ENCODE peak calls at places on chromosomes 6 and 20, in five cellular contexts. T is neural progenitor cell, Y is PC-3, W is endodermal cell, N is ovary. M is an unnamed sample.

GRCh38 chr20:13041574-13042457 is 33.0 kb downstream of the SPTLC3 start:
- DNase-seq in N (no peak), W (no peak), T (no peak), Y (peak; percentile 22), M (no peak)

GRCh38 chr6:81634155-81634880 is 118.2 kb downstream of the TENT5A start:
- DNase-seq in W (no peak), Y (no peak), N (no peak), T (no peak), M (no peak)

GRCh38 chr6:162907876-162908481 is 180.2 kb downstream of the PACRG start:
- DNase-seq in Y (peak; percentile 65), T (peak; percentile 33), N (no peak), W (no peak), M (no peak)

GRCh38 chr6:10589429-10589727 is 68.2 kb downstream of the GCNT2 start:
- DNase-seq in N (no peak), T (no peak), W (no peak), Y (no peak), M (no peak)

GRCh38 chr6:155247618-155248017 is 16.2 kb upstream of the CLDN20 start:
- DNase-seq in T (no peak), N (no peak), Y (no peak), W (peak; percentile 63), M (no peak)

GRCh38 chr6:37514840-37515239 is 15.1 kb upstream of the CCDC167 start:
- DNase-seq in N (no peak), W (no peak), T (no peak), Y (no peak), M (no peak)

GRCh38 chr20:910840-911770 is 5.0 kb downstream of the ANGPT4 start:
- DNase-seq in Y (no peak), W (no peak), T (no peak), N (peak; percentile 62), M (no peak)

GRCh38 chr6:145508107-145508506 is 227.2 kb downstream of the EPM2A start:
- DNase-seq in T (no peak), Y (peak; percentile 29), N (no peak), W (peak; percentile 66), M (no peak)

GRCh38 chr6:49269190-49269589 is 193.9 kb downstream of the MMUT start:
- DNase-seq in Y (peak; percentile 72), N (no peak), T (no peak), W (no peak), M (no peak)

GRCh38 chr6:2509746-2510145 is 241.0 kb downstream of the MYLK4 start:
- DNase-seq in N (no peak), W (no peak), Y (no peak), T (no peak), M (peak; percentile 54)

GRCh38 chr6:68317366-68317765 is 317.7 kb upstream of the ADGRB3 start:
- DNase-seq in T (no peak), N (no peak), Y (peak; percentile 69), W (no peak), M (no peak)

GRCh38 chr20:52411611-52412010 is 220.0 kb upstream of the ZFP64 start:
- DNase-seq in N (no peak), T (no peak), W (no peak), Y (no peak), M (no peak)

GRCh38 chr6:116412270-116412669 is 41.5 kb downstream of the DSE start:
- DNase-seq in Y (no peak), W (no peak), N (no peak), T (no peak), M (no peak)

GRCh38 chr6:11207199-11207968 is 25.1 kb downstream of the NEDD9 start:
- DNase-seq in N (no peak), W (peak; percentile 29), T (no peak), Y (peak; percentile 98), M (peak; percentile 75)

GRCh38 chr20:48831702-48832422 is 4.1 kb upstream of the PREX1 start:
- DNase-seq in N (peak; percentile 18), W (no peak), T (peak; percentile 29), Y (peak; percentile 95), M (no peak)

GRCh38 chr6:157227202-157228166 is 95.8 kb downstream of the TMEM242 start:
- DNase-seq in W (peak; percentile 58), Y (peak; percentile 44), N (no peak), T (no peak), M (no peak)

GRCh38 chr6:135282425-135282824 is 101.3 kb downstream of the MYB start:
- DNase-seq in W (no peak), N (no peak), Y (no peak), T (no peak), M (no peak)

GRCh38 chr6:89047473-89047872 is 33.1 kb upstream of the PNRC1 start:
- DNase-seq in T (no peak), N (no peak), W (no peak), Y (peak; percentile 49), M (no peak)

GRCh38 chr20:42173440-42173839 is 555.3 kb upstream of the CHD6 start:
- DNase-seq in N (no peak), T (no peak), Y (no peak), W (no peak), M (no peak)

GRCh38 chr20:58668901-58669286 is 17.8 kb downstream of the STX16 start:
- DNase-seq in Y (no peak), W (no peak), T (no peak), N (no peak), M (no peak)

GRCh38 chr6:169158182-169158573 is 95.5 kb downstream of the THBS2 start:
- DNase-seq in Y (no peak), N (peak; percentile 90), T (no peak), W (peak; percentile 46), M (no peak)

GRCh38 chr6:23524556-23524955 is 601.5 kb upstream of the NRSN1 start:
- DNase-seq in W (no peak), Y (peak; percentile 3), N (no peak), T (no peak), M (no peak)

GRCh38 chr6:26205161-26205624 is 118.0 kb downstream of the HFE start:
- DNase-seq in T (peak; percentile 89), W (peak; percentile 86), Y (peak; percentile 73), N (peak; percentile 76), M (peak; percentile 85)

GRCh38 chr6:121857551-121857950 is 422.1 kb downstream of the GJA1 start:
- DNase-seq in Y (peak; percentile 33), N (no peak), W (peak; percentile 63), T (peak; percentile 13), M (no peak)

GRCh38 chr6:148455225-148455624 is 112.6 kb downstream of the SASH1 start:
- DNase-seq in W (peak; percentile 23), Y (no peak), N (no peak), T (no peak), M (no peak)

DNA sequence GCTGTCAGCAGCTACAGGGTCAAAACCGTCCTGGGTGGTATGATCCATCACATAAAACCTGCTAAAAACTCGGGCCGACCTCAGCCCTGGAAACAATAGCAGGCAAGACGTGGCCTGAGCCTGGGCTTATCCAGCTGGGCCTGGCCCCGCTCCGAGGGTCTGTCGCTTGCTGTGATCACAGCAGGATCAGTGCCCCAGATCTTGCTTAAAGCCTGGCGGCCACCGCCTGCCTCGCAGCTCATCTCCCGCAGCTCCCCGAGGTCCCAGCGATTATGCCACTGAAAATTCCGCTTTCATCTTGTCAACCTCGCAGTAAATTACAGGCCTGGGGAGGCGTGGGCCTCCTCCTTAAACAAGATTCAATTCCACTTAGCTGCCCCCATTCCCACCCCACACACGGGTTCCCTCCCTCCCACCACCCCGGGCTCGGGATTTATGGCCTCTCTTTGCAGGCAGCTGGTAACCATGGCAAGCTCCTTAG is 40.1 kb downstream of the CDH22 start:
- DNase-seq in N (no peak), W (peak; percentile 85), T (peak; percentile 62), Y (no peak), M (no peak)
- TF ChIP-seq CTCF in N (no peak), W (peak; percentile 63), T (no peak), Y (no peak), M (no peak)

DNA sequence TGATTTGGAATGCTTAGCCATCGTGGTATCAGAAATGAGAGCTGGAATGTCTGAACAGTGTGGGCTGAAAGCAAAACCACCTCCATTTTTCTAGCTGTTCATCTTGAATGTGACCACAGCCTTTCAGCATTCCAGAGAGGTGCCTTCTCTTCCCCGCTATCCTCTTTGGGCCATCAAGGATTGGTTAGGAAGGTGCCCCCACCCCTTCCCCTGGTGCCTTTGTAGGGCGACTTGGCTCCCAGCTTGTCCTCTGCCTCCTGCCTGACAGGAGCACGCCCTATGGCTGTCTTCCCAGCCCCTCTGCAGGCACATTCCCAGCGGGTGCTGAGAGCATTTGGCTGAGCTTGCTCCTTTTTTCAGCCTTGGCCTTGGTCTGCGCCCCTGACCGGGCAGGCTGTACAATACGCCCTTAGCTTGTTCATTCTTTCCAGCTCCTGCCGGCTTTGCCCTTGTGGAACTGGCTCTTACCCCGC is 97.5 kb downstream of the ARMC2 start:
- DNase-seq in T (no peak), N (peak; percentile 94), W (peak; percentile 69), Y (no peak), M (peak; percentile 53)
- H3K4me1 ChIP-seq in T (no peaks in the 10 kb centered on the region), N (peaks cover 25% of the 10 kb centered on the region), W (peaks cover 4% of the 10 kb centered on the region), Y (peaks cover 12% of the 10 kb centered on the region), M (peaks cover 71% of the 10 kb centered on the region)

DNA sequence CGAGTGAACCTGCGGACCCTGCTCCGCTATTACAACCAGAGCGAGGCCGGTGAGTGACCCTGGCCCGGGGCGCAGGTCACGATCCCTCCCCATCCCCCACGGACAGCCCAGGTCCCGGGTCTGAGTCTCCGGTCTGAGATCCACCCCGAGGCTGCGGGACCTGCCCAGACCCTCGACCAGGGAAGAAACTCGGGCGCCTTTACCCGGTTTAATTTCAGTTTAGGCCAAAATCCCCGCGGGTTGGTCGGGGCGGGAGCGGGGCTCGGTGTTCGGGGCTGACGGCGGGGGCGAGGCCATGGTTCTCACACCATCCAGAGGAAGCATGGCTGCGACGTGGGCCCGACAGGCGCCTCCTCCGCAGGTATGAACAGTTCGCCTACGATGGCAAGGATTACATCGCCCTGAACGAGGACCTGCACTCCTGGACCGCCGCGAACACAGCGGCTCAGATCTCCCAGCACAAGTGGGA is 46.9 kb upstream of the TRIM26 start:
- DNase-seq in N (no peak), T (no peak), Y (no peak), W (peak; percentile 68), M (peak; percentile 53)
- H3K27ac ChIP-seq in N (peak overlapping the region; percentile 25), T (no peak overlapping the region), Y (no peak overlapping the region), W (no peak overlapping the region), M (peak overlapping the region; percentile 83)

GRCh38 chr6:105075210-105075609 is 104.6 kb downstream of the POPDC3 start:
- DNase-seq in N (no peak), Y (no peak), W (no peak), T (no peak), M (no peak)

GRCh38 chr6:105072799-105073199 is 107.0 kb downstream of the POPDC3 start:
- DNase-seq in Y (peak; percentile 62), W (no peak), N (no peak), T (no peak), M (no peak)

GRCh38 chr6:105080279-105080678 is 99.5 kb downstream of the POPDC3 start:
- DNase-seq in Y (no peak), W (no peak), N (no peak), T (no peak), M (no peak)

DNA sequence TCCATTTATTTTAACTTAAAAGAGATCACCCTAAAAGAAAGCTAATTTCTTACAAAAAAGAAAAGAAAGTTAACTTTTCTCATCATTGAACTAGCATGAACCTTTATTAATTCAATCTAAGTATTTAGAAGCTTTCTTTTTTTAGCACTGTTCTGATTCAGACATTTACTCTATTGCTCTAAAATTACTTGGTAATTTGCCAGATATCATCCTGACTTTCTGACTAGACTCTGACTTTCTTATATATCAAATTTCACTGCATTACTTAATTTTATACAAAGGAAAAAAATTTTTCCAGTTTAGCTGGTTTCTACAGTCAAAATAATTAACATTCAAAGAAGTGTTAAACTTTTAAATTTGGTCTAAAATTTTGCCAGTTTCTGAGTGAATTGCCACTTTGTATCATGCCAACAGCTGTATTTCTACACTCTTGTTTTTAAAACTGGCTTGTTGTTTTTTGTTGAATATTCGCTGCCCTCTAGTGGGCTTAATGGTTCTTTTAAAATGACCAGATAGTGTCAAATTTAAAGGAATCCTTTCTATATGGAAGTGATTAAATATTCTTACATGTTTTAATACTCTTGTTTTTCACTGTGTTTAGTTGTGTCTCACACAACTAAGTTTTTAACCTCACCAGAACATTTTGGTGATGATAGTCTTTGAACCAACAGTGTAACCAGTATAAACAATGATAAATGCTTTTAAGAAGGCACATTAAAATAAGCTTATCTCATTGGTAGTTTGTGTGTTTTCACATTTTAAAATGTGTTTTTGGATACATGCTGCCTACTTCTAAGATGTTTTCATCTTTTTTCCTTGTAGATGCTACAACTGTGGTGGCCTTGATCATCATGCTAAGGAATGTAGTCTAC is 102.0 kb downstream of the POPDC3 start:
- DNase-seq in Y (peak; percentile 71), T (peak; percentile 50), W (no peak), N (no peak), M (no peak)
- TF ChIP-seq CTCF in Y (peak; percentile 78), T (peak; percentile 65), W (peak; percentile 77), N (no peak), M (peak; percentile 47)